ENCODE peak calls at places on chromosomes 7 and 10, in nine cellular contexts. Z is uterus; I is body of pancreas; Q is effector memory CD4-positive, alpha-beta T cell; O is CD8-positive, alpha-beta T cell; C is heart right ventricle; N is fibroblast of lung; L is transverse colon; F is breast epithelium. S is an unnamed sample. For H3K9me3, the result is how much of the 10 kb centered on the place peaks cover.

GRCh38 chr10:4656576-4657194 is 169.3 kb upstream of the AKR1E2 start:
- DNase-seq in Z (peak), I (peak), Q (peak), O (no peak), C (peak), N (peak), L (peak), F (peak), S (peak)

GRCh38 chr7:155593455-155594162 is 47.2 kb upstream of the CNPY1 start:
- DNase-seq in Z (no peak), I (no peak), Q (no peak), O (no peak), C (no peak), N (no peak), L (no peak), F (no peak), S (no peak)

GRCh38 chr10:73865459-73866442 is 8.6 kb downstream of the CAMK2G start:
- DNase-seq in Z (no peak), I (no peak), Q (peak), O (no peak), C (peak), N (no peak), L (peak), F (no peak), S (peak)

GRCh38 chr10:75009426-75009825 is 102.0 kb upstream of the SAMD8 start:
- DNase-seq in Z (no peak), I (no peak), Q (no peak), O (no peak), C (no peak), N (no peak), L (no peak), F (no peak), S (no peak)

GRCh38 chr10:23157691-23158369 is 34.3 kb upstream of the PTF1A start:
- DNase-seq in Z (no peak), I (peak), Q (no peak), O (no peak), C (no peak), N (peak), L (no peak), F (no peak), S (no peak)

GRCh38 chr10:62870866-62871265 is 54.7 kb upstream of the EGR2 start:
- DNase-seq in Z (no peak), I (no peak), Q (no peak), O (no peak), C (no peak), N (no peak), L (no peak), F (no peak), S (no peak)

GRCh38 chr7:65216469-65216868 is 157.2 kb upstream of the ZNF92 start:
- DNase-seq in Z (no peak), I (peak), Q (peak), O (peak), C (no peak), N (peak), L (peak), F (peak), S (peak)

GRCh38 chr7:12633589-12633988 is 53.8 kb upstream of the ARL4A start:
- DNase-seq in Z (no peak), I (no peak), Q (no peak), O (no peak), C (no peak), N (no peak), L (no peak), F (no peak), S (no peak)

GRCh38 chr10:114684822-114685209 is 26.7 kb upstream of the ABLIM1 start:
- DNase-seq in Z (no peak), I (peak), Q (no peak), O (no peak), C (no peak), N (peak), L (no peak), F (no peak), S (no peak)

GRCh38 chr7:152516216-152516615 is 80.4 kb upstream of the KMT2C start:
- DNase-seq in Z (no peak), I (no peak), Q (no peak), O (no peak), C (no peak), N (no peak), L (no peak), F (no peak), S (no peak)

GRCh38 chr10:73871915-73872710 is 2.2 kb downstream of the CAMK2G start:
- DNase-seq in Z (no peak), I (peak), Q (no peak), O (no peak), C (no peak), N (no peak), L (peak), F (no peak), S (no peak)

GRCh38 chr10:361203-362135 is 226.2 kb downstream of the ZMYND11 start:
- DNase-seq in Z (no peak), I (peak), Q (no peak), O (no peak), C (no peak), N (no peak), L (no peak), F (no peak), S (no peak)

GRCh38 chr7:90850516-90850915 is 254.4 kb downstream of the CDK14 start:
- DNase-seq in Z (no peak), I (no peak), Q (no peak), O (no peak), C (no peak), N (no peak), L (no peak), F (no peak), S (no peak)

GRCh38 chr10:114402233-114402632 is 2.1 kb downstream of the AFAP1L2 start:
- DNase-seq in Z (no peak), I (no peak), Q (no peak), O (no peak), C (no peak), N (no peak), L (no peak), F (no peak), S (no peak)

GRCh38 chr10:79070611-79071534 is 2.1 kb downstream of the ZMIZ1 start:
- DNase-seq in Z (peak), I (peak), Q (no peak), O (no peak), C (peak), N (peak), L (peak), F (peak), S (no peak)

GRCh38 chr10:73251683-73252444 is 580 bp downstream of the MRPS16 start:
- DNase-seq in Z (no peak), I (no peak), Q (no peak), O (no peak), C (no peak), N (peak), L (no peak), F (no peak), S (no peak)

GRCh38 chr10:1379601-1380000 is 323.4 kb downstream of the WDR37 start:
- DNase-seq in Z (no peak), I (peak), Q (no peak), O (no peak), C (no peak), N (no peak), L (no peak), F (peak), S (no peak)

GRCh38 chr7:150875791-150876190 is 23.5 kb downstream of the AOC1 start:
- DNase-seq in Z (no peak), I (no peak), Q (no peak), O (no peak), C (no peak), N (no peak), L (no peak), F (no peak), S (no peak)

GRCh38 chr7:30563326-30563942 is 31.2 kb upstream of the GARS1 start:
- DNase-seq in Z (no peak), I (no peak), Q (no peak), O (no peak), C (no peak), N (no peak), L (no peak), F (peak), S (no peak)

GRCh38 chr10:117461766-117462423 is 80.7 kb upstream of the EMX2 start:
- DNase-seq in Z (peak), I (no peak), Q (no peak), O (no peak), C (no peak), N (no peak), L (peak), F (no peak), S (no peak)

GRCh38 chr10:12852732-12853131 is 148.8 kb downstream of the CCDC3 start:
- DNase-seq in Z (no peak), I (no peak), Q (no peak), O (no peak), C (no peak), N (no peak), L (no peak), F (no peak), S (no peak)

GRCh38 chr10:109668137-109668536 is 255.2 kb downstream of the XPNPEP1 start:
- DNase-seq in Z (no peak), I (no peak), Q (no peak), O (no peak), C (no peak), N (no peak), L (no peak), F (no peak), S (no peak)

GRCh38 chr10:79608505-79609375 is 2.0 kb upstream of the SFTPA1 start:
- DNase-seq in Z (peak), I (peak), Q (no peak), O (no peak), C (peak), N (peak), L (peak), F (no peak), S (peak)

GRCh38 chr7:115008465-115009114 is 86.7 kb downstream of the MDFIC start:
- DNase-seq in Z (peak), I (peak), Q (no peak), O (no peak), C (peak), N (peak), L (peak), F (peak), S (no peak)

GRCh38 chr7:70607281-70607680 is 524.7 kb upstream of the GALNT17 start:
- DNase-seq in Z (no peak), I (no peak), Q (no peak), O (no peak), C (no peak), N (no peak), L (no peak), F (no peak), S (no peak)

GRCh38 chr7:46713868-46714596 is 793.0 kb upstream of the IGFBP3 start:
- DNase-seq in Z (no peak), I (peak), Q (no peak), O (no peak), C (no peak), N (peak), L (peak), F (no peak), S (no peak)

GRCh38 chr7:157271315-157271990 is 65.4 kb upstream of the DNAJB6 start:
- DNase-seq in Z (no peak), I (no peak), Q (no peak), O (no peak), C (no peak), N (peak), L (no peak), F (no peak), S (no peak)

GRCh38 chr7:2248984-2249694 is 7.1 kb downstream of the NUDT1 start:
- DNase-seq in Z (peak), I (no peak), Q (no peak), O (no peak), C (peak), N (peak), L (peak), F (peak), S (no peak)

GRCh38 chr10:88932539-88933256 is 19.9 kb downstream of the ACTA2 start:
- DNase-seq in Z (peak), I (peak), Q (no peak), O (no peak), C (no peak), N (peak), L (peak), F (peak), S (peak)

GRCh38 chr7:141246426-141246825 is 172.6 kb downstream of the TMEM178B start:
- DNase-seq in Z (no peak), I (no peak), Q (no peak), O (no peak), C (no peak), N (no peak), L (no peak), F (no peak), S (no peak)

GRCh38 chr10:60846173-60846572 is 67.9 kb downstream of the CDK1 start:
- DNase-seq in Z (no peak), I (no peak), Q (no peak), O (no peak), C (no peak), N (peak), L (no peak), F (no peak), S (no peak)

GRCh38 chr7:41568135-41568534 is 134.8 kb downstream of the INHBA start:
- DNase-seq in Z (no peak), I (no peak), Q (no peak), O (no peak), C (no peak), N (no peak), L (no peak), F (no peak), S (no peak)

DNA sequence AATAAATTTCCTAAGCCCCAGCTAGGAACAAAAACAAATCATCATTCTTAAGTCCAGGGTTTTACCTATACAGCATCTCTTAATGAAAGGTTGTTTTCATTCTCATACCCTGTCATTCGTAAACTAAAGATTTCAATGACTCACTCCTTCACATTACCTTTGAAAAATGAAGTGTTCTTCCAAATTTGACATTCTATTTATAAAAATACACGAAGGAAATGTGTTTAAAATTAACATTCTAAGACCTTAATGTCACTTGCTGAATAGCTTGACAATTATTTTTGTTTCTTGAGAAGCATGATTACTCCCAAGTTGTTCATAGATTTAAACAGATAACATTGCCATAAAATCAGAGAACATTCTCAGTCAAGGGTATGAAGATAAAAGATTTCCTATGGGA is 1188.3 kb upstream of the SORCS1 start:
- DNase-seq in Z (no peak), I (no peak), Q (no peak), O (no peak), C (no peak), N (no peak), L (no peak), F (no peak), S (no peak)
- H3K9me3 ChIP-seq in Z (under half), I (under half), Q (under half), O (under half), C (under half), N (under half), L (under half), F (under half), S (under half)

GRCh38 chr10:26952094-26952493 is 91.3 kb upstream of the ABI1 start:
- DNase-seq in Z (no peak), I (no peak), Q (no peak), O (no peak), C (no peak), N (no peak), L (no peak), F (no peak), S (no peak)
- H3K9me3 ChIP-seq in Z (under half), I (under half), Q (under half), O (under half), C (under half), N (under half), L (under half), F (under half), S (under half)

GRCh38 chr7:6680146-6680545 is 26.6 kb downstream of the ZNF12 start:
- DNase-seq in Z (no peak), I (no peak), Q (no peak), O (no peak), C (no peak), N (no peak), L (no peak), F (no peak), S (no peak)
- H3K9me3 ChIP-seq in Z (under half), I (under half), Q (half or more), O (half or more), C (half or more), N (under half), L (half or more), F (half or more), S (under half)

DNA sequence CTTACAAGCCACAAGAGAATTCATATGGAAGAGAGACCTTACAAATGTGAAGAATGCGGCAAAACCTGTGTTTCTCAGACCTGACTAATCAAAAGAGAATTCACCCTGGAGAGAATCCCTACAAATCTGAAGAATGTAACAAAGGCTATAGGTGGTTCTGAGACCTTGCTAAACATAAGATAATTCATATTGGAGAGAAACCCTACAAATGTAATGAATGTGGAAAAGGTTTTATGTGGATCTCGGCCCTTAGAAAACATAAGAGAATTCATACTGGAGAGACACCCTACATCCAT is 33.4 kb downstream of the ZNF727 start:
- DNase-seq in Z (no peak), I (no peak), Q (no peak), O (no peak), C (no peak), N (no peak), L (no peak), F (no peak), S (no peak)
- H3K9me3 ChIP-seq in Z (under half), I (under half), Q (half or more), O (under half), C (half or more), N (under half), L (half or more), F (half or more), S (under half)

GRCh38 chr10:37819797-37820196 is 37.6 kb downstream of the ZNF248 start:
- DNase-seq in Z (no peak), I (no peak), Q (no peak), O (no peak), C (no peak), N (no peak), L (no peak), F (no peak), S (no peak)
- H3K9me3 ChIP-seq in Z (under half), I (under half), Q (under half), O (under half), C (under half), N (under half), L (under half), F (half or more), S (under half)

S was measured in T-helper 17 cell.